ENCODE peak calls at places on chromosomes 7 and 10, in seven cellular contexts. Z is IMR-90, U is A549, T is HCT116, S is HepG2, Y is GM12878, J is K562. X is an unnamed sample.

GRCh38 chr7:22728416-22729029 is 1.5 kb downstream of the IL6 start:
- DNase-seq in Z (peak; percentile 71), U (peak; percentile 55), T (peak; percentile 55), S (peak; percentile 29), Y (no peak), J (peak; percentile 48), X (no peak)

GRCh38 chr7:128904381-128905197 is 5.9 kb downstream of the KCP start:
- DNase-seq in Z (peak; percentile 56), U (peak; percentile 56), T (peak; percentile 52), S (peak; percentile 52), Y (peak; percentile 35), J (peak; percentile 66), X (peak; percentile 54)

GRCh38 chr10:59019603-59020002 is 156.8 kb upstream of the PHYHIPL start:
- DNase-seq in Z (no peak), U (no peak), T (no peak), S (no peak), Y (no peak), J (no peak), X (no peak)

GRCh38 chr10:59240581-59241183 is 64.2 kb downstream of the PHYHIPL start:
- DNase-seq in Z (peak; percentile 55), U (peak; percentile 44), T (peak; percentile 27), S (peak; percentile 25), Y (no peak), J (peak; percentile 59), X (peak; percentile 49)

GRCh38 chr7:107152011-107152410 is 16.8 kb upstream of the HBP1 start:
- DNase-seq in Z (peak; percentile 74), U (peak; percentile 19), T (no peak), S (no peak), Y (no peak), J (no peak), X (no peak)

GRCh38 chr10:88379575-88379974 is 203.5 kb downstream of the RNLS start:
- DNase-seq in Z (peak; percentile 82), U (peak; percentile 21), T (no peak), S (no peak), Y (no peak), J (no peak), X (no peak)

GRCh38 chr7:116354171-116354545 is 143.8 kb downstream of the TES start:
- DNase-seq in Z (peak; percentile 92), U (peak; percentile 26), T (no peak), S (no peak), Y (no peak), J (no peak), X (no peak)

GRCh38 chr10:89283988-89284475 is 17.8 kb upstream of the IFIT2 start:
- DNase-seq in Z (peak; percentile 81), U (peak; percentile 50), T (no peak), S (peak; percentile 16), Y (no peak), J (no peak), X (no peak)

GRCh38 chr10:80407836-80408197 is 534 bp upstream of the PRXL2A start:
- DNase-seq in Z (no peak), U (peak; percentile 69), T (peak; percentile 37), S (peak; percentile 63), Y (no peak), J (no peak), X (no peak)

GRCh38 chr10:90969148-90969547 is 48.3 kb upstream of the ANKRD1 start:
- DNase-seq in Z (no peak), U (no peak), T (no peak), S (no peak), Y (no peak), J (no peak), X (no peak)

GRCh38 chr7:101015626-101016025 is 4.3 kb upstream of the MUC17 start:
- DNase-seq in Z (no peak), U (no peak), T (no peak), S (no peak), Y (no peak), J (peak; percentile 9), X (no peak)

GRCh38 chr10:104036518-104037260 is 49.0 kb downstream of the COL17A1 start:
- DNase-seq in Z (no peak), U (no peak), T (no peak), S (no peak), Y (no peak), J (no peak), X (peak; percentile 45)

GRCh38 chr7:102004229-102004628 is 186.8 kb downstream of the CUX1 start:
- DNase-seq in Z (peak; percentile 19), U (no peak), T (no peak), S (no peak), Y (no peak), J (no peak), X (no peak)

GRCh38 chr10:125204400-125204799 is 44.0 kb upstream of the CTBP2 start:
- DNase-seq in Z (no peak), U (no peak), T (no peak), S (no peak), Y (no peak), J (no peak), X (no peak)

GRCh38 chr7:86904949-86905834 is 154.3 kb downstream of the ELAPOR2 start:
- DNase-seq in Z (peak; percentile 10), U (peak; percentile 42), T (no peak), S (peak; percentile 16), Y (no peak), J (peak; percentile 35), X (no peak)

GRCh38 chr10:21724020-21724589 is 190.1 kb downstream of the MLLT10 start:
- DNase-seq in Z (peak; percentile 45), U (peak; percentile 29), T (no peak), S (no peak), Y (no peak), J (no peak), X (no peak)

GRCh38 chr7:123871998-123872867 is 27.3 kb downstream of the HYAL4 start:
- DNase-seq in Z (peak; percentile 42), U (peak; percentile 73), T (peak; percentile 51), S (peak; percentile 55), Y (no peak), J (no peak), X (peak; percentile 58)

GRCh38 chr10:60541461-60541860 is 151.8 kb upstream of the ANK3 start:
- DNase-seq in Z (no peak), U (no peak), T (no peak), S (no peak), Y (no peak), J (no peak), X (no peak)

GRCh38 chr7:14841850-14842249 is 60.7 kb downstream of the DGKB start:
- DNase-seq in Z (peak; percentile 36), U (no peak), T (no peak), S (no peak), Y (no peak), J (no peak), X (no peak)

GRCh38 chr10:4678023-4678950 is 147.7 kb upstream of the AKR1E2 start:
- DNase-seq in Z (peak; percentile 91), U (peak; percentile 93), T (no peak), S (peak; percentile 54), Y (no peak), J (no peak), X (no peak)

GRCh38 chr10:84375011-84375410 is 46.6 kb downstream of the CCSER2 start:
- DNase-seq in Z (peak; percentile 69), U (peak; percentile 62), T (peak; percentile 57), S (peak; percentile 51), Y (peak; percentile 34), J (peak; percentile 43), X (no peak)

GRCh38 chr7:143245123-143245522 is 18.1 kb upstream of the GSTK1 start:
- DNase-seq in Z (peak; percentile 39), U (peak; percentile 17), T (no peak), S (no peak), Y (no peak), J (no peak), X (no peak)

GRCh38 chr7:96380111-96380512 is 58.2 kb upstream of the SLC25A13 start:
- DNase-seq in Z (no peak), U (no peak), T (no peak), S (no peak), Y (no peak), J (no peak), X (no peak)

GRCh38 chr7:12764355-12765000 is 77.0 kb downstream of the ARL4A start:
- DNase-seq in Z (peak; percentile 20), U (no peak), T (no peak), S (no peak), Y (no peak), J (no peak), X (no peak)

GRCh38 chr10:10128387-10128786 is 889.3 kb upstream of the CELF2 start:
- DNase-seq in Z (no peak), U (no peak), T (no peak), S (no peak), Y (no peak), J (no peak), X (no peak)

DNA sequence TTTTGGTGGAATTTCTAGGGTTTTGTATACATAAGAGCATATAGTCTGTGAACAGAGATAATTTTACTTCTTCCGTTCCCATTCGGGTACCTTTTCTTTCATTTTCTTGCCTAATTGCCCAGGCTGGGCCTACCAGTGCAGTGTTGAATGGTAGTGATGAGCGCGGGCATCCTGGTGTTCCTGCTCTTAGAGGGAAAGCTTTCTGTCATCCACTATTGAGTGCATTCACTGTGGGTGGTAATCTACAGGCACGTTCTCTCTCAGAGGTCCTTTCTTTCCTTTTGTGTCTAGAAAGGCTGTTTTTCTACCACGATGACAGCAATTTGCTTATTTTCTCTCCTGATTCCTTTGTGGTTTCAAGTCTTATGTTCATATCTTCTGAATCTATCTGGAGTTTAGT is 65.0 kb downstream of the INPP5A start:
- DNase-seq in Z (no peak), U (no peak), T (no peak), S (no peak), Y (no peak), J (no peak), X (no peak)
- TF ChIP-seq CEBPB in Z (no peak), U (no peak), T (no peak), S (no peak), Y (no peak), J (no peak), X (no peak)

GRCh38 chr10:11796439-11796838 is 26.7 kb upstream of the PROSER2 start:
- DNase-seq in Z (no peak), U (no peak), T (no peak), S (no peak), Y (no peak), J (no peak), X (no peak)

GRCh38 chr10:11797847-11798633 is 25.1 kb upstream of the PROSER2 start:
- DNase-seq in Z (no peak), U (peak; percentile 18), T (no peak), S (peak; percentile 53), Y (no peak), J (no peak), X (no peak)

GRCh38 chr10:11799736-11800080 is 23.4 kb upstream of the PROSER2 start:
- DNase-seq in Z (no peak), U (no peak), T (no peak), S (no peak), Y (no peak), J (no peak), X (no peak)

GRCh38 chr10:11797281-11797680 is 25.9 kb upstream of the PROSER2 start:
- DNase-seq in Z (no peak), U (no peak), T (no peak), S (no peak), Y (no peak), J (no peak), X (no peak)

GRCh38 chr10:11798862-11799735 is 24.1 kb upstream of the PROSER2 start:
- DNase-seq in Z (no peak), U (no peak), T (no peak), S (no peak), Y (no peak), J (no peak), X (no peak)
- TF ChIP-seq CEBPB in Z (no peak), U (no peak), T (no peak), S (no peak), Y (no peak), J (no peak), X (no peak)

GRCh38 chr10:28378986-28379585 is 76.2 kb upstream of the MPP7 start:
- DNase-seq in Z (no peak), U (no peak), T (no peak), S (no peak), Y (no peak), J (no peak), X (no peak)
- TF ChIP-seq CEBPB in Z (no peak), U (no peak), T (no peak), S (no peak), Y (no peak), J (no peak), X (no peak)

GRCh38 chr10:116101616-116102015 is 171.4 kb downstream of the GFRA1 start:
- DNase-seq in Z (peak; percentile 54), U (no peak), T (no peak), S (no peak), Y (no peak), J (no peak), X (no peak)
- TF ChIP-seq CEBPB in Z (peak; percentile 31), U (no peak), T (no peak), S (no peak), Y (no peak), J (no peak), X (no peak)

X was measured in H1.